ENCODE peak calls at places on chromosomes 2 and 18, in nine cellular contexts. One of them, this sample, is unnamed.

GRCh38 chr2:85867121-85867520 is 21.7 kb downstream of the ST3GAL5 start:
- DNase-seq in left ventricle myocardium inferior: no peak
- DNase-seq in left lung: no peak
- DNase-seq in tibial artery: no peak
- DNase-seq in transverse colon: no peak
- DNase-seq in HL-60: no peak
- DNase-seq in iPS DF 6.9: no peak
- DNase-seq in naive thymus-derived CD4-positive, alpha-beta T cell: no peak
- DNase-seq in brain microvascular endothelial cell: no peak
- DNase-seq in this sample: no peak

GRCh38 chr2:134119117-134119671 is 134.7 kb upstream of the MGAT5 start:
- DNase-seq in left ventricle myocardium inferior: no peak
- DNase-seq in left lung: no peak
- DNase-seq in tibial artery: no peak
- DNase-seq in transverse colon: no peak
- DNase-seq in HL-60: no peak
- DNase-seq in iPS DF 6.9: no peak
- DNase-seq in naive thymus-derived CD4-positive, alpha-beta T cell: no peak
- DNase-seq in brain microvascular endothelial cell: no peak
- DNase-seq in this sample: no peak

GRCh38 chr18:22015156-22015555 is 154.2 kb upstream of the GATA6 start:
- DNase-seq in left ventricle myocardium inferior: no peak
- DNase-seq in left lung: no peak
- DNase-seq in tibial artery: no peak
- DNase-seq in transverse colon: no peak
- DNase-seq in HL-60: no peak
- DNase-seq in iPS DF 6.9: no peak
- DNase-seq in naive thymus-derived CD4-positive, alpha-beta T cell: no peak
- DNase-seq in brain microvascular endothelial cell: no peak
- DNase-seq in this sample: peak

GRCh38 chr2:100535850-100536249 is 26.9 kb upstream of the PDCL3 start:
- DNase-seq in left ventricle myocardium inferior: no peak
- DNase-seq in left lung: no peak
- DNase-seq in tibial artery: no peak
- DNase-seq in transverse colon: no peak
- DNase-seq in HL-60: no peak
- DNase-seq in iPS DF 6.9: no peak
- DNase-seq in naive thymus-derived CD4-positive, alpha-beta T cell: no peak
- DNase-seq in brain microvascular endothelial cell: no peak
- DNase-seq in this sample: no peak

GRCh38 chr2:12059616-12060441 is 313.4 kb downstream of the LPIN1 start:
- DNase-seq in left ventricle myocardium inferior: no peak
- DNase-seq in left lung: no peak
- DNase-seq in tibial artery: no peak
- DNase-seq in transverse colon: no peak
- DNase-seq in HL-60: no peak
- DNase-seq in iPS DF 6.9: no peak
- DNase-seq in naive thymus-derived CD4-positive, alpha-beta T cell: no peak
- DNase-seq in brain microvascular endothelial cell: peak
- DNase-seq in this sample: no peak

GRCh38 chr2:127000937-127001336 is 102.2 kb downstream of the TEX51 start:
- DNase-seq in left ventricle myocardium inferior: no peak
- DNase-seq in left lung: no peak
- DNase-seq in tibial artery: no peak
- DNase-seq in transverse colon: no peak
- DNase-seq in HL-60: no peak
- DNase-seq in iPS DF 6.9: no peak
- DNase-seq in naive thymus-derived CD4-positive, alpha-beta T cell: no peak
- DNase-seq in brain microvascular endothelial cell: no peak
- DNase-seq in this sample: no peak

GRCh38 chr2:195602687-195603086 is 54.3 kb upstream of the SLC39A10 start:
- DNase-seq in left ventricle myocardium inferior: no peak
- DNase-seq in left lung: no peak
- DNase-seq in tibial artery: no peak
- DNase-seq in transverse colon: no peak
- DNase-seq in HL-60: no peak
- DNase-seq in iPS DF 6.9: no peak
- DNase-seq in naive thymus-derived CD4-positive, alpha-beta T cell: no peak
- DNase-seq in brain microvascular endothelial cell: no peak
- DNase-seq in this sample: no peak

GRCh38 chr2:234304945-234305344 is 191.9 kb downstream of the ARL4C start:
- DNase-seq in left ventricle myocardium inferior: no peak
- DNase-seq in left lung: no peak
- DNase-seq in tibial artery: no peak
- DNase-seq in transverse colon: no peak
- DNase-seq in HL-60: no peak
- DNase-seq in iPS DF 6.9: no peak
- DNase-seq in naive thymus-derived CD4-positive, alpha-beta T cell: no peak
- DNase-seq in brain microvascular endothelial cell: peak
- DNase-seq in this sample: peak

GRCh38 chr18:67232991-67233390 is 283.5 kb downstream of the DSEL start:
- DNase-seq in left ventricle myocardium inferior: no peak
- DNase-seq in left lung: no peak
- DNase-seq in tibial artery: no peak
- DNase-seq in transverse colon: no peak
- DNase-seq in HL-60: no peak
- DNase-seq in iPS DF 6.9: no peak
- DNase-seq in naive thymus-derived CD4-positive, alpha-beta T cell: no peak
- DNase-seq in brain microvascular endothelial cell: no peak
- DNase-seq in this sample: no peak

GRCh38 chr2:64204006-64204632 is 59.9 kb upstream of the PELI1 start:
- DNase-seq in left ventricle myocardium inferior: peak
- DNase-seq in left lung: peak
- DNase-seq in tibial artery: peak
- DNase-seq in transverse colon: peak
- DNase-seq in HL-60: no peak
- DNase-seq in iPS DF 6.9: no peak
- DNase-seq in naive thymus-derived CD4-positive, alpha-beta T cell: peak
- DNase-seq in brain microvascular endothelial cell: peak
- DNase-seq in this sample: peak

GRCh38 chr2:109260886-109261700 is 132.1 kb downstream of the SH3RF3 start:
- DNase-seq in left ventricle myocardium inferior: no peak
- DNase-seq in left lung: no peak
- DNase-seq in tibial artery: peak
- DNase-seq in transverse colon: peak
- DNase-seq in HL-60: no peak
- DNase-seq in iPS DF 6.9: no peak
- DNase-seq in naive thymus-derived CD4-positive, alpha-beta T cell: no peak
- DNase-seq in brain microvascular endothelial cell: no peak
- DNase-seq in this sample: peak
- H3K27ac ChIP-seq in left ventricle myocardium inferior: no peak
- H3K27ac ChIP-seq in left lung: no peak
- H3K27ac ChIP-seq in tibial artery: no peak
- H3K27ac ChIP-seq in transverse colon: peak
- H3K27ac ChIP-seq in HL-60: no peak
- H3K27ac ChIP-seq in iPS DF 6.9: no peak
- H3K27ac ChIP-seq in naive thymus-derived CD4-positive, alpha-beta T cell: no peak
- H3K27ac ChIP-seq in brain microvascular endothelial cell: no peak
- H3K27ac ChIP-seq in this sample: no peak

GRCh38 chr2:20440001-20440560 is 6.8 kb upstream of the RHOB start:
- DNase-seq in left ventricle myocardium inferior: no peak
- DNase-seq in left lung: peak
- DNase-seq in tibial artery: no peak
- DNase-seq in transverse colon: peak
- DNase-seq in HL-60: no peak
- DNase-seq in iPS DF 6.9: no peak
- DNase-seq in naive thymus-derived CD4-positive, alpha-beta T cell: no peak
- DNase-seq in brain microvascular endothelial cell: no peak
- DNase-seq in this sample: no peak

GRCh38 chr2:20439193-20439475 is 7.7 kb upstream of the RHOB start:
- DNase-seq in left ventricle myocardium inferior: no peak
- DNase-seq in left lung: peak
- DNase-seq in tibial artery: no peak
- DNase-seq in transverse colon: peak
- DNase-seq in HL-60: no peak
- DNase-seq in iPS DF 6.9: no peak
- DNase-seq in naive thymus-derived CD4-positive, alpha-beta T cell: no peak
- DNase-seq in brain microvascular endothelial cell: peak
- DNase-seq in this sample: no peak

GRCh38 chr2:20436716-20437470 is 10.0 kb upstream of the RHOB start:
- DNase-seq in left ventricle myocardium inferior: no peak
- DNase-seq in left lung: peak
- DNase-seq in tibial artery: no peak
- DNase-seq in transverse colon: peak
- DNase-seq in HL-60: no peak
- DNase-seq in iPS DF 6.9: no peak
- DNase-seq in naive thymus-derived CD4-positive, alpha-beta T cell: no peak
- DNase-seq in brain microvascular endothelial cell: no peak
- DNase-seq in this sample: no peak

GRCh38 chr2:20439503-20439902 is 7.4 kb upstream of the RHOB start:
- DNase-seq in left ventricle myocardium inferior: no peak
- DNase-seq in left lung: peak
- DNase-seq in tibial artery: no peak
- DNase-seq in transverse colon: peak
- DNase-seq in HL-60: peak
- DNase-seq in iPS DF 6.9: no peak
- DNase-seq in naive thymus-derived CD4-positive, alpha-beta T cell: no peak
- DNase-seq in brain microvascular endothelial cell: no peak
- DNase-seq in this sample: no peak

GRCh38 chr2:20438334-20439192 is 8.3 kb upstream of the RHOB start:
- DNase-seq in left ventricle myocardium inferior: no peak
- DNase-seq in left lung: peak
- DNase-seq in tibial artery: peak
- DNase-seq in transverse colon: peak
- DNase-seq in HL-60: no peak
- DNase-seq in iPS DF 6.9: no peak
- DNase-seq in naive thymus-derived CD4-positive, alpha-beta T cell: no peak
- DNase-seq in brain microvascular endothelial cell: peak
- DNase-seq in this sample: peak
- H3K27ac ChIP-seq in left ventricle myocardium inferior: peak
- H3K27ac ChIP-seq in left lung: peak
- H3K27ac ChIP-seq in tibial artery: peak
- H3K27ac ChIP-seq in transverse colon: peak
- H3K27ac ChIP-seq in HL-60: no peak
- H3K27ac ChIP-seq in iPS DF 6.9: no peak
- H3K27ac ChIP-seq in naive thymus-derived CD4-positive, alpha-beta T cell: no peak
- H3K27ac ChIP-seq in brain microvascular endothelial cell: peak
- H3K27ac ChIP-seq in this sample: no peak

GRCh38 chr18:70333757-70334156 is 44.9 kb downstream of the SOCS6 start:
- DNase-seq in left ventricle myocardium inferior: no peak
- DNase-seq in left lung: peak
- DNase-seq in tibial artery: no peak
- DNase-seq in transverse colon: no peak
- DNase-seq in HL-60: no peak
- DNase-seq in iPS DF 6.9: no peak
- DNase-seq in naive thymus-derived CD4-positive, alpha-beta T cell: no peak
- DNase-seq in brain microvascular endothelial cell: peak
- DNase-seq in this sample: peak

GRCh38 chr18:70330887-70331286 is 42.0 kb downstream of the SOCS6 start:
- DNase-seq in left ventricle myocardium inferior: no peak
- DNase-seq in left lung: no peak
- DNase-seq in tibial artery: no peak
- DNase-seq in transverse colon: no peak
- DNase-seq in HL-60: no peak
- DNase-seq in iPS DF 6.9: no peak
- DNase-seq in naive thymus-derived CD4-positive, alpha-beta T cell: no peak
- DNase-seq in brain microvascular endothelial cell: no peak
- DNase-seq in this sample: no peak

GRCh38 chr18:70332694-70333093 is 43.8 kb downstream of the SOCS6 start:
- DNase-seq in left ventricle myocardium inferior: no peak
- DNase-seq in left lung: no peak
- DNase-seq in tibial artery: no peak
- DNase-seq in transverse colon: no peak
- DNase-seq in HL-60: no peak
- DNase-seq in iPS DF 6.9: no peak
- DNase-seq in naive thymus-derived CD4-positive, alpha-beta T cell: no peak
- DNase-seq in brain microvascular endothelial cell: no peak
- DNase-seq in this sample: peak

GRCh38 chr18:70333316-70333715 is 44.5 kb downstream of the SOCS6 start:
- DNase-seq in left ventricle myocardium inferior: no peak
- DNase-seq in left lung: no peak
- DNase-seq in tibial artery: no peak
- DNase-seq in transverse colon: no peak
- DNase-seq in HL-60: no peak
- DNase-seq in iPS DF 6.9: no peak
- DNase-seq in naive thymus-derived CD4-positive, alpha-beta T cell: no peak
- DNase-seq in brain microvascular endothelial cell: no peak
- DNase-seq in this sample: peak

DNA sequence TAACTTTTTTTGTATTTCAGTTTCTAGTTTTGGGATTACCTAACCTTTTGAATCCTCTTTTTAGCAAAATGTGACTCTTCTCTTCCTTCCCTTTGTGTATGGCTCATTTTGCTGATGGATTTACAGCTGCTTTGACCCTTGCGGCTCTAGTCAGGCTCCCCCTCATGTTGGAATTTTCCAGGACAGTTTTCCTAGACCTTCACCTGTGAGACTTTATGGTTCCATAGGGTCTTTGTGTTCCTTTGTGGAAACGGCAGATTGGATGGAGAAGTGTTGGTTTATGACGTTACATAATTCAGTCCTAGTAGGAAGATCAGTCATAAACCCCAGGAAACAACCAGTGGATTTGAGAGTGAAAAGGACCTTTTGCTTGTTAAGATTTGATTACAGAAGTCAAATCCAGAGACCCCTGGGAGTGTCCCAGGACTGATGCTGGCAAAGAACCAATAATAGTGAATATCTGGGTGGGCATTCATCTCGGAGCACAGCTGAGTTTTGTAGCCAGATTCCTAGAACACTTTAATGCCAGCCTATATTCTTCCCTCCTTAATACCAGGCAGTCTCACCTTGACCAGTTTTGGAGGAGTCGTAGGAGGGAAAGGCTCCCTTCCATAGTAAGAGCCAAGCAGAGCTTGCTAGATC is 42.7 kb downstream of the SOCS6 start:
- DNase-seq in left ventricle myocardium inferior: no peak
- DNase-seq in left lung: no peak
- DNase-seq in tibial artery: no peak
- DNase-seq in transverse colon: no peak
- DNase-seq in HL-60: no peak
- DNase-seq in iPS DF 6.9: no peak
- DNase-seq in naive thymus-derived CD4-positive, alpha-beta T cell: no peak
- DNase-seq in brain microvascular endothelial cell: no peak
- DNase-seq in this sample: no peak
- H3K27ac ChIP-seq in left ventricle myocardium inferior: no peak
- H3K27ac ChIP-seq in left lung: no peak
- H3K27ac ChIP-seq in tibial artery: no peak
- H3K27ac ChIP-seq in transverse colon: no peak
- H3K27ac ChIP-seq in HL-60: no peak
- H3K27ac ChIP-seq in iPS DF 6.9: no peak
- H3K27ac ChIP-seq in naive thymus-derived CD4-positive, alpha-beta T cell: no peak
- H3K27ac ChIP-seq in brain microvascular endothelial cell: no peak
- H3K27ac ChIP-seq in this sample: no peak

DNA sequence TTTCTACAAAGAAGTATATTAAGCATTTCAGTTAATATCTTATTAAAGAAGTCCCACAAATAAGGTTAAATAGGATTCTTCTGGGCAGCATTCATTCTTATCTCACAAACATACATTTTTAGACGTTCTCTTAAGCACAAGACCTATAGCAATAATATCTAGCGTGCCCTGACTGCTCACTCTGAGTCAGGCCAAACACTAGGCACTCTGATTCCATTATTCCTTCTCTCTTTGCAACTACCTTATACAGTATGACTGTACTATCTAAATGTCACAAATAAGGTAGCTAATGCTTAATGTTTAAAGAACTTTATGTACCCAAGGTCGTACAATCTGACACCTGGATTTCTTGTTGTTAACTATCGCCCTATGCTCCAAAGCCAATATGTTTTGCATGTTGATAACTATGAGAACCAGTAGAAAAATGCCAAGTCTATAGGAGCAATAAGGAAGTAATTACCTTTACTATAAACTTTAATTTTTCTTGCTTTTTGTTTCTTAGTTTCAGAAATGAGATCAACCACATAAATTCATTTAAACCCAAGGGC is 352.2 kb downstream of the IRS1 start:
- DNase-seq in left ventricle myocardium inferior: no peak
- DNase-seq in left lung: no peak
- DNase-seq in tibial artery: no peak
- DNase-seq in transverse colon: no peak
- DNase-seq in HL-60: no peak
- DNase-seq in iPS DF 6.9: no peak
- DNase-seq in naive thymus-derived CD4-positive, alpha-beta T cell: no peak
- DNase-seq in brain microvascular endothelial cell: no peak
- DNase-seq in this sample: peak
- H3K27ac ChIP-seq in left ventricle myocardium inferior: peak
- H3K27ac ChIP-seq in left lung: no peak
- H3K27ac ChIP-seq in tibial artery: no peak
- H3K27ac ChIP-seq in transverse colon: peak
- H3K27ac ChIP-seq in HL-60: no peak
- H3K27ac ChIP-seq in iPS DF 6.9: no peak
- H3K27ac ChIP-seq in naive thymus-derived CD4-positive, alpha-beta T cell: no peak
- H3K27ac ChIP-seq in brain microvascular endothelial cell: peak
- H3K27ac ChIP-seq in this sample: peak